ENCODE peak calls at places on chromosome 9, in five cellular contexts. F is mesendoderm; S is CD8-positive, alpha-beta T cell; K is tibial nerve; G is astrocyte. Y is an unnamed sample.

GRCh38 chr9:85248514-85249312 is 493.0 kb downstream of the AGTPBP1 start:
- DNase-seq in F (peak; percentile 89), S (no peak), K (no peak), G (peak; percentile 80), Y (peak; percentile 72)

GRCh38 chr9:74493512-74493911 is 3.6 kb upstream of the RORB start:
- DNase-seq in F (peak; percentile 28), S (no peak), K (no peak), G (no peak), Y (peak; percentile 69)

GRCh38 chr9:34568133-34568532 is 21.4 kb downstream of the CNTFR start:
- DNase-seq in F (no peak), S (no peak), K (no peak), G (no peak), Y (no peak)

GRCh38 chr9:80440724-80441123 is 869.0 kb downstream of the TLE4 start:
- DNase-seq in F (peak; percentile 49), S (no peak), K (no peak), G (no peak), Y (no peak)

GRCh38 chr9:127654619-127655018 is 42.5 kb downstream of the STXBP1 start:
- DNase-seq in F (no peak), S (no peak), K (no peak), G (peak; percentile 29), Y (no peak)

GRCh38 chr9:127129073-127129717 is 6.8 kb upstream of the ANGPTL2 start:
- DNase-seq in F (peak; percentile 90), S (no peak), K (no peak), G (no peak), Y (peak; percentile 67)

GRCh38 chr9:16593746-16594145 is 276.7 kb downstream of the BNC2 start:
- DNase-seq in F (no peak), S (no peak), K (no peak), G (no peak), Y (no peak)

GRCh38 chr9:68507098-68507795 is 33.4 kb downstream of the TMEM252 start:
- DNase-seq in F (peak; percentile 22), S (no peak), K (no peak), G (no peak), Y (no peak)

GRCh38 chr9:135414293-135414692 is 65.3 kb upstream of the PPP1R26 start:
- DNase-seq in F (no peak), S (no peak), K (no peak), G (no peak), Y (no peak)

GRCh38 chr9:129209580-129209979 is 31.5 kb upstream of the IER5L start:
- DNase-seq in F (no peak), S (no peak), K (no peak), G (no peak), Y (no peak)

GRCh38 chr9:37515620-37516258 is 30.0 kb downstream of the POLR1E start:
- DNase-seq in F (no peak), S (no peak), K (no peak), G (no peak), Y (no peak)

GRCh38 chr9:122086873-122087272 is 6.2 kb downstream of the TTLL11 start:
- DNase-seq in F (no peak), S (no peak), K (no peak), G (no peak), Y (no peak)

GRCh38 chr9:19416143-19416542 is 7.3 kb downstream of the ACER2 start:
- DNase-seq in F (no peak), S (no peak), K (no peak), G (peak; percentile 68), Y (no peak)

GRCh38 chr9:3732077-3733038 is 206.6 kb upstream of the RFX3 start:
- DNase-seq in F (peak; percentile 88), S (no peak), K (no peak), G (peak; percentile 85), Y (peak; percentile 84)

GRCh38 chr9:128494108-128494742 is 10.3 kb upstream of the GLE1 start:
- DNase-seq in F (no peak), S (no peak), K (peak; percentile 62), G (no peak), Y (no peak)

GRCh38 chr9:99690573-99690972 is 131.1 kb upstream of the NR4A3 start:
- DNase-seq in F (no peak), S (no peak), K (peak; percentile 18), G (no peak), Y (no peak)

DNA sequence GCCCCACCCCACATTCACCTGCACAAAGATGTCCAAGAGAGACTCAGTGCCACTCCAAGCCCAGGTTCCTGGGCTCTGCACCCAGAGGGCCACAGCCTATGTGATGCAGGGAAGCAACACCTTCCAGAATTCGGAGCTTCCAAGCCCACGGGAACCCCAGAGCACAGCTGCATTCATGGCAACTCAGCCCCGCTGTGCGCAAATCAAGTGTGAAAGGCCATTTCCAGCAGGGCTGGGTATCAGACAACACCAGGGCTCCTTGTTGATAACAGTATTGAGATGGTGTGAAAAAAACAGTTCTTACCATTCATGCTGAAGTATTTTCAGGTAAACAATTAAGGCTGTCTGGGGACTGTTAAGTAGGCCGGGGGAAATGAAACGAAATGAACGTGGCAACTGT is 10.1 kb downstream of the ROR2 start:
- DNase-seq in F (peak; percentile 97), S (no peak), K (no peak), G (no peak), Y (peak; percentile 95)
- H3K4me3 ChIP-seq in F (no peak overlapping the region), S (no peak overlapping the region), K (no peak overlapping the region), G (no peak overlapping the region), Y (peak overlapping the region; percentile 55)

DNA sequence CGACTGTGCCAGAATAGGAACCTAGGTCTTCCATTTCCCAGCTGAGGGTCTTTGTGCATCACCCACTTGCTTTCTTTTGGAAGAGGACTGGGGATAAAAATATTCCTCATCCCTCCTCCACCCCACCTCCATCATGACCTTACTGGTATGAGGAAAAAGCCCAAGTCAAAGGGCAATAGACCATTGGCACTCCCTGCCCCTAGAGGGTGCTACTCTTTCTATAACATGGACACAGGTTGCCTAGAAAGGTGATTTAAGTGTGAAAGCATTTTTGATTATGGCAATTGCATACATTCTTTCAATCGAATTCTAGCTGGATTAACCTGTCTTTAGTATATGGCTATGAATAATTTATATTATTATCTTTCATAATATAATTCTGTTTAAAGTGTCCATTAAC is 22.8 kb upstream of the ZNF618 start:
- DNase-seq in F (peak; percentile 72), S (no peak), K (no peak), G (no peak), Y (peak; percentile 68)
- H3K36me3 ChIP-seq in F (no peaks in the 10 kb centered on the region), S (no peaks in the 10 kb centered on the region), K (no peaks in the 10 kb centered on the region), G (no peaks in the 10 kb centered on the region), Y (no peaks in the 10 kb centered on the region)

GRCh38 chr9:124040935-124041816 is 29.6 kb downstream of the LHX2 start:
- DNase-seq in F (no peak), S (peak; percentile 8), K (no peak), G (no peak), Y (peak; percentile 88)

GRCh38 chr9:124042168-124042775 is 30.7 kb downstream of the LHX2 start:
- DNase-seq in F (no peak), S (no peak), K (no peak), G (no peak), Y (no peak)

GRCh38 chr9:124038790-124039633 is 27.4 kb downstream of the LHX2 start:
- DNase-seq in F (no peak), S (no peak), K (no peak), G (no peak), Y (no peak)

GRCh38 chr9:124041817-124042116 is 30.2 kb downstream of the LHX2 start:
- DNase-seq in F (no peak), S (no peak), K (no peak), G (no peak), Y (no peak)

GRCh38 chr9:124040186-124040920 is 28.8 kb downstream of the LHX2 start:
- DNase-seq in F (no peak), S (no peak), K (no peak), G (peak; percentile 64), Y (no peak)
- H3K4me3 ChIP-seq in F (no peak overlapping the region), S (no peak overlapping the region), K (peak overlapping the region; percentile 45), G (no peak overlapping the region), Y (peak overlapping the region; percentile 72)

DNA sequence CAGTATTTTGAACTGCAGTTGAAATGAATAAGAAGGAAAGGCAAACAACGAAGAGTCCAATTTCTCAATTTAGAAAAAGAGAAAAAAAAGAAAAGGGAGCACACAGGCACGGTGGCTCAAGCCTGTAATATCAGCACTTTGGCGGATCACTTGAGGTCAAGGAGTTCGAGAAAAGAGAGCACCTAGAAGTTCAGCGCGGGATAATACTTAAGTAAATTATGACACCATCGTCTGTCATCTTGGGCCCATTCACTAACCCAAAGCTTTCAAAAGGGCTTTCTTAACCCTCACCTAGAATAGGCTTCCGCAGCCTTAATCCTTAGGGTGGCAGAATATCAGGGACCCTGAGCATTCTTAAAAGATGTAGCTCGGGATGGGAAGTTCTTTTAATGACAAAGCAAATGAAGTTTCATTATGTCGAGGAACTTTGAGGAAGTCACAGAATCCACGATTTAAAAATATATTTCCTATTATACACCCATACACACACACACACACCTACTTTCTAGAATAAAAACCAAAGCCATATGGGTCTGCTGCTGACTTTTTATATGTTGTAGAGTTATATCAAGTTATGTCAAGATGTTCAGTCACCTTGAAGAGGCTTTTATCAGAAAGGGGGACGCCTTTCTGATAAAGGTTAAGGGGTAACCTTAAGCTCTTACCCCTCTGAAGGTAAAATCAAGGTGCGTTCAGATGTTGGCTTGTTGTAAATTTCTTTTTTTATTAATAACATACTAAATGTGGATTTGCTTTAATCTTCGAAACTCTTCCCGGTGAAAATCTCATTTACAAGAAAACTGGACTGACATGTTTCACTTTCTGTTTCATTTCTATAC is 602 bp upstream of the CD274 start:
- DNase-seq in F (no peak), S (no peak), K (no peak), G (no peak), Y (no peak)
- H3K36me3 ChIP-seq in F (no peaks in the 10 kb centered on the region), S (no peaks in the 10 kb centered on the region), K (no peaks in the 10 kb centered on the region), G (no peaks in the 10 kb centered on the region), Y (no peaks in the 10 kb centered on the region)

DNA sequence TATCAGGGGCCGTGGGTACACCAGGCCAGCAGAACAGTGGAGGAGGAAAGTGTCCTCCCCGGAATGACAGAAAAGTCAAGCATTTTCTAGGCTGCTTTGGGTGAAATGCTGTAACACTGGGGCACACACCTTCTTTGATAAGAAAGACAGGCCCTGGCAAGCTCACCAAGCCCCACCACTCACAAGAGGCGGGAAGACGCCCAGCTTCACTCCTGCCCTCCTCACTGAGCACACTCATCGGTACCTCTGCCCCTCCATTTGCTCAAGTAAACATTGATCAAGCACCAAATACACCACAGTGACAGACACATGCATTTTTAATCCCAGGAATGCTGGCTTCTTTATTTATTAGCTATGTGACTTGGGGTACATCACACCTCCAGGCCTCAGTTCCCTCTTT is 43.1 kb downstream of the B4GALT1 start:
- DNase-seq in F (no peak), S (no peak), K (no peak), G (no peak), Y (no peak)
- H3K4me3 ChIP-seq in F (no peak overlapping the region), S (no peak overlapping the region), K (no peak overlapping the region), G (no peak overlapping the region), Y (no peak overlapping the region)

GRCh38 chr9:95088421-95089161 is 228.9 kb downstream of the FANCC start:
- DNase-seq in F (no peak), S (no peak), K (no peak), G (peak; percentile 46), Y (no peak)

GRCh38 chr9:95085861-95086563 is 231.5 kb downstream of the FANCC start:
- DNase-seq in F (no peak), S (no peak), K (no peak), G (no peak), Y (no peak)

GRCh38 chr9:95089257-95089873 is 228.1 kb downstream of the FANCC start:
- DNase-seq in F (no peak), S (no peak), K (no peak), G (no peak), Y (no peak)

GRCh38 chr9:95086564-95086955 is 230.9 kb downstream of the FANCC start:
- DNase-seq in F (no peak), S (no peak), K (no peak), G (no peak), Y (no peak)

GRCh38 chr9:95087659-95088242 is 229.8 kb downstream of the FANCC start:
- DNase-seq in F (no peak), S (no peak), K (no peak), G (no peak), Y (no peak)
- H3K36me3 ChIP-seq in F (peaks cover 5% of the 10 kb centered on the region), S (no peaks in the 10 kb centered on the region), K (peaks cover 44% of the 10 kb centered on the region), G (peaks cover 40% of the 10 kb centered on the region), Y (peaks cover 27% of the 10 kb centered on the region)

Y was measured in endodermal cell.